ENCODE peak calls at places on chromosome 19, in six cellular contexts. K is neuronal stem cell, F is IMR-90, Q is H9, Z is H1, C is trophoblast cell. S is an unnamed sample.
A peak's percentile ranks its signal among the peaks of the same experiment; 100 is the strongest.

GRCh38 chr19:41696402-41697197 is 8.5 kb upstream of the CEACAM7 start:
- DNase-seq in K (no peak), F (no peak), Q (peak; percentile 35), Z (no peak), C (peak; percentile 14), S (no peak)

GRCh38 chr19:16917401-16917800 is 28.6 kb downstream of the F2RL3 start:
- DNase-seq in K (no peak), F (no peak), Q (no peak), Z (no peak), C (no peak), S (no peak)

GRCh38 chr19:36009220-36009619 is 607 bp upstream of the SYNE4 start:
- DNase-seq in K (peak; percentile 55), F (peak; percentile 48), Q (peak; percentile 72), Z (no peak), C (peak; percentile 81), S (peak; percentile 65)

GRCh38 chr19:34319785-34320184 is 45.2 kb upstream of the GPI start:
- DNase-seq in K (no peak), F (peak; percentile 80), Q (no peak), Z (no peak), C (peak; percentile 87), S (no peak)

GRCh38 chr19:40370997-40371801 is 18.8 kb downstream of the HIPK4 start:
- DNase-seq in K (no peak), F (no peak), Q (no peak), Z (no peak), C (no peak), S (no peak)

GRCh38 chr19:55206664-55207500 is 2.4 kb downstream of the PTPRH start:
- DNase-seq in K (peak; percentile 67), F (peak; percentile 86), Q (peak; percentile 87), Z (no peak), C (peak; percentile 47), S (peak; percentile 90)

GRCh38 chr19:45245334-45245787 is at the start of gene EXOC3L2:
- DNase-seq in K (no peak), F (no peak), Q (no peak), Z (no peak), C (no peak), S (no peak)

GRCh38 chr19:29323972-29324680 is 111.2 kb upstream of the UQCRFS1 start:
- DNase-seq in K (no peak), F (no peak), Q (peak; percentile 6), Z (no peak), C (no peak), S (no peak)

GRCh38 chr19:3129112-3129511 is 6.7 kb upstream of the GNA15 start:
- DNase-seq in K (no peak), F (peak; percentile 71), Q (no peak), Z (no peak), C (peak; percentile 64), S (peak; percentile 68)

GRCh38 chr19:42287017-42287825 is 14.7 kb upstream of the PRR19 start:
- DNase-seq in K (no peak), F (no peak), Q (peak; percentile 33), Z (no peak), C (no peak), S (no peak)

GRCh38 chr19:5128251-5128931 is 159.5 kb downstream of the KDM4B start:
- DNase-seq in K (no peak), F (peak; percentile 75), Q (no peak), Z (no peak), C (no peak), S (peak; percentile 88)

GRCh38 chr19:35549174-35549788 is 3.9 kb downstream of the TMEM147 start:
- DNase-seq in K (peak; percentile 80), F (peak; percentile 56), Q (peak; percentile 79), Z (no peak), C (peak; percentile 84), S (peak; percentile 77)

GRCh38 chr19:51552996-51553725 is 17.9 kb upstream of the ZNF175 start:
- DNase-seq in K (peak; percentile 79), F (peak; percentile 47), Q (peak; percentile 91), Z (peak; percentile 82), C (peak; percentile 90), S (peak; percentile 51)

GRCh38 chr19:13995017-13995728 is 10.9 kb downstream of the RFX1 start:
- DNase-seq in K (no peak), F (peak; percentile 43), Q (no peak), Z (no peak), C (no peak), S (no peak)

GRCh38 chr19:29143183-29143582 is 69.8 kb downstream of the UQCRFS1 start:
- DNase-seq in K (no peak), F (no peak), Q (no peak), Z (no peak), C (no peak), S (no peak)

GRCh38 chr19:45922281-45922680 is 7.7 kb upstream of the NANOS2 start:
- DNase-seq in K (no peak), F (no peak), Q (peak; percentile 84), Z (peak; percentile 25), C (peak; percentile 40), S (peak; percentile 28)

GRCh38 chr19:38913958-38914357 is 2.0 kb upstream of the CCER2 start:
- DNase-seq in K (no peak), F (no peak), Q (no peak), Z (no peak), C (no peak), S (no peak)

GRCh38 chr19:34962281-34962944 is 1.6 kb downstream of the ZNF792 start:
- DNase-seq in K (no peak), F (peak; percentile 16), Q (no peak), Z (no peak), C (no peak), S (peak; percentile 30)

GRCh38 chr19:10288662-10289166 is 1.0 kb upstream of the ICAM5 start:
- DNase-seq in K (no peak), F (peak; percentile 40), Q (peak; percentile 84), Z (no peak), C (peak; percentile 39), S (peak; percentile 50)

GRCh38 chr19:34366670-34367423 is 1.9 kb downstream of the GPI start:
- DNase-seq in K (no peak), F (peak; percentile 74), Q (no peak), Z (no peak), C (no peak), S (peak; percentile 26)

GRCh38 chr19:57068921-57069697 is 50.7 kb upstream of the USP29 start:
- DNase-seq in K (peak; percentile 33), F (no peak), Q (no peak), Z (no peak), C (peak; percentile 92), S (no peak)

GRCh38 chr19:44891016-44891882 is at the start of gene TOMM40:
- DNase-seq in K (no peak), F (peak; percentile 100), Q (no peak), Z (no peak), C (no peak), S (peak; percentile 100)

GRCh38 chr19:39645800-39646411 is 9.8 kb upstream of the LGALS16 start:
- DNase-seq in K (peak; percentile 38), F (peak; percentile 15), Q (no peak), Z (no peak), C (peak; percentile 51), S (peak; percentile 2)

GRCh38 chr19:17205237-17206140 is 9.7 kb upstream of the USE1 start:
- DNase-seq in K (no peak), F (peak; percentile 34), Q (peak; percentile 78), Z (peak; percentile 54), C (peak; percentile 77), S (peak; percentile 52)

GRCh38 chr19:9700229-9700981 is 25.5 kb upstream of the ZNF562 start:
- DNase-seq in K (no peak), F (no peak), Q (no peak), Z (no peak), C (no peak), S (no peak)

GRCh38 chr19:1244693-1245451 is 3.3 kb downstream of the ATP5F1D start:
- DNase-seq in K (no peak), F (no peak), Q (no peak), Z (no peak), C (peak; percentile 62), S (no peak)
- H4K91ac ChIP-seq in K (no peak overlapping the region), F (peak overlapping the region; percentile 14), Q (no peak overlapping the region), Z (no peak overlapping the region), C (no peak overlapping the region), S (peak overlapping the region; percentile 77)

GRCh38 chr19:7333198-7334118 is 15.3 kb upstream of the ARHGEF18 start:
- DNase-seq in K (no peak), F (no peak), Q (no peak), Z (no peak), C (no peak), S (no peak)

GRCh38 chr19:7327802-7328201 is 20.9 kb upstream of the ARHGEF18 start:
- DNase-seq in K (no peak), F (no peak), Q (no peak), Z (no peak), C (no peak), S (no peak)

GRCh38 chr19:7336321-7336973 is 12.3 kb upstream of the ARHGEF18 start:
- DNase-seq in K (no peak), F (no peak), Q (no peak), Z (no peak), C (no peak), S (no peak)

GRCh38 chr19:7328647-7329046 is 20.1 kb upstream of the ARHGEF18 start:
- DNase-seq in K (no peak), F (no peak), Q (no peak), Z (no peak), C (no peak), S (no peak)

DNA sequence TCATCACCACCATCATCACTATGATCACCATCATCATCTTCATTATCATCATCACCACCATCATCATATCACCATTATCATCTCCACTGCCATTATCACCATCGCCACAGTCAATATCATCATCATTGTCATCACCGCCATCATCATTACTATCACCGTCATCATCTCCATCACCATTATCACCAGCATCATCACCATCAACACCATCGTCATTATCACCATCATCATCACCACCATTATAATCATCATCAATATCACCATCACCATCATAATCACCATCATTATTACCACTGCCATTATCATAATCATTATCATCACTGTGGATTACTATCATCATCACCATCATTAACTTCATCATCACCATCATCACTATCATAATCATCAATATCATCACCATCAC is 17.3 kb upstream of the ARHGEF18 start:
- DNase-seq in K (no peak), F (no peak), Q (no peak), Z (no peak), C (no peak), S (no peak)
- H2AK5ac ChIP-seq in K (no peak overlapping the region), F (no peak overlapping the region), Q (no peak overlapping the region), Z (no peak overlapping the region), C (no peak overlapping the region), S (no peak overlapping the region)

DNA sequence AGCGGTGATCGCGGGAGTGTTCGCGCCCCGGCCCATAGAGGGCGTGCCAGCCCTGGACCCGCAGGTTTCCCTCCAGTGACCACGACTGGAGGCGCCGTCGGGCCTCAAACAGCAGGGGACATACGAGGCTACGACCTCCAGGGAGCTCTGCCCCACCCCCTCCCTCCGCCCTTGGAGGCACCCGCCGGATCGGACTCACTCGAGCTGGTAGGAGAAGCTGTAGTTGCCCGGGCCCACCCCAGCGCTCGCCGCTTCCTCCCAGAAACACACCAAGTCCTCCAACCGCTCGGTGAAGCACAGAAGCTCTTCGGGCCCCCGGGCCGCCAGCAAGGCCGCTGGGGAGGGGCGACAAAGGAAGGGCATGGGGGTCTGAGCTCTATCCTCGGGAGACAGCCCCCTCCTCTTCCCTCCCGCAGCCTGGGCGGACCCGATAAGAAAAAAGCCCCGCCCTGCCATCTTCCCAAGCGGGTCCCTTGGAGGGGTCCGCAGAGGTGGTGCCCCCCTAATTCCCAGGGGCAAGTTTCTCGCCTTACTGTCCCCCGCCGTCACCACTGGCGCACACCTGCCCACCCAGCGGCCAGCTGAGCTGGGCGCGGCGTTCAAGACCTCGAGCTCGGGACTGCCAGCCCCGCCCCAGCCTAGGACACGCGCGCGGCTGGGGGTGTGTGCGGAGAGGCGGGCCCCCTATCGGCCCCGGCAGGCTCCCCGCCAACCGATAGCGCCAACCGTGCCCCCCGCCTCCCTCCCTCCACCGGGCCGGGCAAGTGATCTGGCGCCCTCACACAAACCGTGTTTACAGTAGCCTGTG is 1.0 kb downstream of the EPOR start:
- DNase-seq in K (no peak), F (no peak), Q (peak; percentile 87), Z (no peak), C (peak; percentile 81), S (peak; percentile 65)
- H4K91ac ChIP-seq in K (no peak overlapping the region), F (no peak overlapping the region), Q (no peak overlapping the region), Z (no peak overlapping the region), C (no peak overlapping the region), S (peak overlapping the region; percentile 65)

GRCh38 chr19:12788682-12789097 is 2.6 kb upstream of the JUNB start:
- DNase-seq in K (no peak), F (peak; percentile 75), Q (peak; percentile 59), Z (no peak), C (peak; percentile 15), S (peak; percentile 88)
- H2AK5ac ChIP-seq in K (peak overlapping the region; percentile 13), F (peak overlapping the region; percentile 99), Q (no peak overlapping the region), Z (no peak overlapping the region), C (peak overlapping the region; percentile 98), S (peak overlapping the region; percentile 86)